ENCODE peak calls at places on chromosomes 1 and 21, in five cellular contexts. G is bronchial epithelial cell, T is heart left ventricle, J is endodermal cell, Y is AG04450. I is an unnamed sample.
A peak's percentile ranks its signal among the peaks of the same experiment; 100 is the strongest.

GRCh38 chr1:150836129-150836773 is 28.2 kb upstream of the CTSK start:
- DNase-seq in G (no peak), T (no peak), J (no peak), Y (no peak), I (peak; percentile 68)

GRCh38 chr1:50265790-50266314 is 157.1 kb downstream of the ELAVL4 start:
- DNase-seq in G (peak; percentile 14), T (peak; percentile 36), J (peak; percentile 27), Y (no peak), I (no peak)

GRCh38 chr1:244792188-244792850 is 43.1 kb upstream of the COX20 start:
- DNase-seq in G (no peak), T (no peak), J (no peak), Y (peak; percentile 15), I (no peak)

GRCh38 chr1:55214903-55215193 is 316 bp downstream of the USP24 start:
- DNase-seq in G (no peak), T (peak; percentile 62), J (peak; percentile 84), Y (no peak), I (no peak)

GRCh38 chr1:29156543-29157268 is 25.0 kb downstream of the SRSF4 start:
- DNase-seq in G (no peak), T (no peak), J (no peak), Y (no peak), I (peak; percentile 92)

GRCh38 chr1:241507189-241507820 is 12.2 kb downstream of the FH start:
- DNase-seq in G (no peak), T (no peak), J (no peak), Y (no peak), I (no peak)

GRCh38 chr1:228216371-228217320 is 8.8 kb downstream of the OBSCN start:
- DNase-seq in G (no peak), T (peak; percentile 69), J (no peak), Y (no peak), I (no peak)

GRCh38 chr1:42620307-42620706 is 37.9 kb upstream of the PPIH start:
- DNase-seq in G (no peak), T (no peak), J (no peak), Y (no peak), I (no peak)

GRCh38 chr1:111618953-111619634 is 495 bp upstream of the RAP1A start:
- DNase-seq in G (no peak), T (no peak), J (peak; percentile 56), Y (no peak), I (no peak)

GRCh38 chr1:197838836-197839235 is 63.6 kb upstream of the DENND1B start:
- DNase-seq in G (peak; percentile 90), T (no peak), J (no peak), Y (peak; percentile 41), I (peak; percentile 13)

GRCh38 chr1:117824612-117825011 is 104.8 kb downstream of the GDAP2 start:
- DNase-seq in G (no peak), T (peak; percentile 46), J (no peak), Y (no peak), I (no peak)

GRCh38 chr1:35461966-35462651 is 95.1 kb downstream of the KIAA0319L start:
- DNase-seq in G (no peak), T (no peak), J (no peak), Y (no peak), I (no peak)

GRCh38 chr1:18144062-18144461 is 36.5 kb downstream of the IGSF21 start:
- DNase-seq in G (no peak), T (no peak), J (no peak), Y (no peak), I (no peak)

GRCh38 chr1:92831762-92832536 is at the start of gene RPL5:
- DNase-seq in G (peak; percentile 94), T (peak; percentile 98), J (peak; percentile 99), Y (peak; percentile 96), I (peak; percentile 87)

GRCh38 chr1:202661136-202661845 is 49.0 kb downstream of the SYT2 start:
- DNase-seq in G (peak; percentile 7), T (no peak), J (no peak), Y (no peak), I (no peak)

GRCh38 chr1:43015269-43015668 is 56.6 kb upstream of the SLC2A1 start:
- DNase-seq in G (peak; percentile 31), T (no peak), J (no peak), Y (no peak), I (no peak)

GRCh38 chr1:53878492-53879105 is 11.0 kb downstream of the YIPF1 start:
- DNase-seq in G (peak; percentile 72), T (no peak), J (no peak), Y (peak; percentile 13), I (no peak)

GRCh38 chr1:15354580-15354965 is 55.1 kb upstream of the EFHD2 start:
- DNase-seq in G (peak; percentile 67), T (no peak), J (no peak), Y (no peak), I (no peak)

GRCh38 chr1:154911691-154912550 is 24.6 kb downstream of the PMVK start:
- DNase-seq in G (no peak), T (peak; percentile 39), J (no peak), Y (no peak), I (no peak)

GRCh38 chr1:223422911-223423310 is 29.7 kb downstream of the CCDC185 start:
- DNase-seq in G (no peak), T (no peak), J (no peak), Y (no peak), I (no peak)

GRCh38 chr1:55235722-55236121 is 20.6 kb upstream of the USP24 start:
- DNase-seq in G (peak; percentile 80), T (no peak), J (no peak), Y (peak; percentile 29), I (peak; percentile 35)

GRCh38 chr21:30233228-30233627 is 17.3 kb upstream of the CLDN8 start:
- DNase-seq in G (no peak), T (no peak), J (no peak), Y (no peak), I (no peak)

GRCh38 chr1:218779341-218779831 is 394.3 kb upstream of the LYPLAL1 start:
- DNase-seq in G (peak; percentile 15), T (no peak), J (no peak), Y (no peak), I (no peak)

GRCh38 chr1:84434756-84435142 is 36.5 kb downstream of the DNASE2B start:
- DNase-seq in G (no peak), T (no peak), J (no peak), Y (no peak), I (no peak)

GRCh38 chr1:170153417-170153816 is 7.7 kb downstream of the NTMT2 start:
- DNase-seq in G (no peak), T (no peak), J (no peak), Y (no peak), I (no peak)

GRCh38 chr1:240883490-240883889 is 271.5 kb upstream of the GREM2 start:
- DNase-seq in G (no peak), T (no peak), J (no peak), Y (no peak), I (no peak)

GRCh38 chr1:64242895-64243756 is 39.7 kb downstream of the UBE2U start:
- DNase-seq in G (peak; percentile 50), T (no peak), J (no peak), Y (no peak), I (no peak)

GRCh38 chr1:64241069-64241468 is 37.6 kb downstream of the UBE2U start:
- DNase-seq in G (no peak), T (no peak), J (no peak), Y (no peak), I (no peak)

GRCh38 chr1:64236584-64236983 is 33.2 kb downstream of the UBE2U start:
- DNase-seq in G (no peak), T (no peak), J (no peak), Y (no peak), I (no peak)

GRCh38 chr1:64243757-64244080 is 40.3 kb downstream of the UBE2U start:
- DNase-seq in G (no peak), T (no peak), J (peak; percentile 49), Y (no peak), I (no peak)

GRCh38 chr1:64240209-64240608 is 36.8 kb downstream of the UBE2U start:
- DNase-seq in G (no peak), T (no peak), J (no peak), Y (no peak), I (no peak)
- TF ChIP-seq CTCF in G (no peak), T (no peak), J (no peak), Y (peak; percentile 19), I (peak; percentile 24)

DNA sequence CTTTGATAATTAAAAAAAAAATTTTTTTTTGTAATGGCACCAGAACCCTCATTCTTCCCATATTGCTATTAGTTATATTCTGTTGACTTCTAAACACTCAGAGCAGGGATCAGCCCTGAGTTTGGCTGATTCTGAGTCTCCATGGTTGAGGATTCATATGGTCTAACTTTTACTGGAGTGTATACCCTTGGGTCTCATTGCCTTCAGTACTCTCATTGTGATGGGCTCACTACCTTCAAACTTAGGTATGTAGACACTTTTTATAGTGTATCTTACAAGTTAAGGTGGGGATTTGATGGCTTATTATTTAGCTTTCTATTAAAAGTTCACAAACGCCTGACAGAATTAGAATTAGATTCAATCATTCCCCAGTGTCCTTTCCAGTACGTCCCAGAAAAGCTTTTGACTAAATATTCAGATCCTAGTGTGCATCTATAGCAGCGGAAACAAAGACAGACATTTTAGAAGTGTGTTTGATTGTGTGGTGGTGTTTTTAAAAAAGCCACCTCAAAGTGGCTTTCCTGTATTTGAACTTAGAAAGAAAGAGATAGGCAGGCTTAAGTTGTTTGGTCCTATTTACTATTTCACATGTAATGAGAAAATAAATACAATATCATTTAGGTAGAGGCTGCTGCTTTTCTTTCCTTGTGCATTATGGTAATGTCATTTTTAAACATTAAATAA is 1.4 kb downstream of the MACF1 start:
- DNase-seq in G (no peak), T (no peak), J (no peak), Y (no peak), I (no peak)
- H3K4me3 ChIP-seq in G (no peak overlapping the region), T (peak overlapping the region; percentile 64), J (no peak overlapping the region), Y (peak overlapping the region; percentile 74), I (peak overlapping the region; percentile 37)

GRCh38 chr1:162011337-162012012 is 12.2 kb downstream of the OLFML2B start:
- DNase-seq in G (no peak), T (peak; percentile 73), J (no peak), Y (no peak), I (no peak)
- TF ChIP-seq CTCF in G (no peak), T (no peak), J (no peak), Y (no peak), I (no peak)

GRCh38 chr21:37368536-37369279 is 2.1 kb downstream of the DYRK1A start:
- DNase-seq in G (peak; percentile 93), T (no peak), J (peak; percentile 55), Y (no peak), I (no peak)

GRCh38 chr21:37372127-37372731 is 5.7 kb downstream of the DYRK1A start:
- DNase-seq in G (no peak), T (no peak), J (no peak), Y (no peak), I (no peak)

GRCh38 chr21:37370152-37371040 is 3.8 kb downstream of the DYRK1A start:
- DNase-seq in G (peak; percentile 89), T (no peak), J (no peak), Y (no peak), I (no peak)

GRCh38 chr21:37369307-37369854 is 2.8 kb downstream of the DYRK1A start:
- DNase-seq in G (no peak), T (no peak), J (no peak), Y (no peak), I (no peak)

DNA sequence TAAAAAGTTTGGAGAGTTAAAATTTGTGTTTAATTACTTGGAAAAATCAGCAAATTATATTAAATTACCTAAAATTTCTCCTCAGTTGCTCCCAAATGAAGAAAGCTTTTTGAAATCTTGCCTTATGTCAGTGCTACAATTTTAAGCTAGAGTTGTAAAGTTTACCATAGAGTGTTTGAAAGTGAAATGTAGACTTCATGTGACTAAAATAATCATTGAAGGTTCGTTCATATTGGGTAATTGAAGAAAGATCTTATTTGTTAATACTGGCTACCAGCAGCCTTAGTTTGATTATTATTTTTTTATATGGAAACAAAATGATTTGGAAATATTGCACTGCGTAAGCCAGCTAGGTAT is 4.4 kb downstream of the DYRK1A start:
- DNase-seq in G (no peak), T (no peak), J (no peak), Y (no peak), I (no peak)
- H3K4me3 ChIP-seq in G (no peak overlapping the region), T (peak overlapping the region; percentile 93), J (peak overlapping the region; percentile 89), Y (no peak overlapping the region), I (no peak overlapping the region)